ENCODE peak calls at places on chromosome 10, in four cellular contexts. T, F, R and J are unnamed samples.

GRCh38 chr10:131850490-131850880 is 50.3 kb upstream of the PPP2R2D start:
- DNase-seq in R (no peak), T (no peak), F (no peak), J (no peak)

GRCh38 chr10:60848126-60848525 is 69.8 kb downstream of the CDK1 start:
- DNase-seq in F (peak), T (no peak), R (no peak), J (no peak)

GRCh38 chr10:8238989-8239388 is 184.5 kb downstream of the GATA3 start:
- DNase-seq in R (peak), F (no peak), T (no peak), J (no peak)

GRCh38 chr10:132445516-132446194 is 48.7 kb downstream of the PWWP2B start:
- DNase-seq in F (no peak), T (no peak), R (no peak), J (no peak)

GRCh38 chr10:130301026-130301892 is 165.1 kb downstream of the GLRX3 start:
- DNase-seq in T (no peak), R (peak), F (no peak), J (peak)

GRCh38 chr10:48194830-48195229 is 79.7 kb downstream of the FRMPD2 start:
- DNase-seq in T (no peak), F (peak), R (no peak), J (no peak)

GRCh38 chr10:35425596-35425995 is 89.3 kb downstream of the CCNY start:
- DNase-seq in R (no peak), F (no peak), T (no peak), J (no peak)

GRCh38 chr10:131972474-131973071 is 9.2 kb downstream of the BNIP3 start:
- DNase-seq in R (peak), F (no peak), T (peak), J (no peak)

GRCh38 chr10:115850666-115851065 is 422.3 kb downstream of the GFRA1 start:
- DNase-seq in T (no peak), R (no peak), F (no peak), J (no peak)

GRCh38 chr10:22453948-22454347 is 108.7 kb downstream of the SPAG6 start:
- DNase-seq in F (no peak), R (no peak), T (no peak), J (no peak)

GRCh38 chr10:124318811-124319210 is 99.9 kb downstream of the OAT start:
- DNase-seq in T (peak), R (no peak), F (no peak), J (no peak)

GRCh38 chr10:70695241-70696030 is 23.1 kb downstream of the ADAMTS14 start:
- DNase-seq in T (no peak), F (no peak), R (no peak), J (no peak)

GRCh38 chr10:103983367-103983911 is 16.5 kb downstream of the SLK start:
- DNase-seq in R (peak), T (no peak), F (no peak), J (no peak)

GRCh38 chr10:130430291-130430690 is 294.1 kb downstream of the GLRX3 start:
- DNase-seq in T (no peak), F (no peak), R (no peak), J (no peak)

GRCh38 chr10:69731184-69731583 is 70.5 kb upstream of the COL13A1 start:
- DNase-seq in T (peak), F (peak), R (no peak), J (no peak)

GRCh38 chr10:110918633-110919348 is at the start of gene BBIP1:
- DNase-seq in T (no peak), F (peak), R (peak), J (no peak)

GRCh38 chr10:34985823-34986222 is 104.3 kb downstream of the CUL2 start:
- DNase-seq in F (no peak), R (no peak), T (no peak), J (no peak)

GRCh38 chr10:89283988-89284475 is 17.8 kb upstream of the IFIT2 start:
- DNase-seq in R (no peak), F (peak), T (peak), J (no peak)

GRCh38 chr10:5194431-5194830 is 2.2 kb upstream of the AKR1C4 start:
- DNase-seq in F (no peak), R (no peak), T (no peak), J (no peak)

GRCh38 chr10:71975087-71975890 is 11.1 kb downstream of the CHST3 start:
- DNase-seq in R (no peak), F (no peak), T (peak), J (no peak)

GRCh38 chr10:107971973-107972372 is 807.5 kb upstream of the SORCS1 start:
- DNase-seq in T (no peak), F (peak), R (no peak), J (no peak)

GRCh38 chr10:86979977-86980448 is 11.7 kb downstream of the ADIRF start:
- DNase-seq in T (no peak), R (no peak), F (peak), J (no peak)

GRCh38 chr10:96395931-96396877 is 37.4 kb upstream of the OPALIN start:
- DNase-seq in T (peak), R (peak), F (peak), J (peak)

GRCh38 chr10:114002422-114002821 is 41.2 kb upstream of the ADRB1 start:
- DNase-seq in F (no peak), R (peak), T (no peak), J (no peak)

GRCh38 chr10:89521368-89521767 is 14.0 kb downstream of the SLC16A12 start:
- DNase-seq in T (no peak), F (no peak), R (no peak), J (no peak)

GRCh38 chr10:79400567-79401004 is 44.8 kb downstream of the ZCCHC24 start:
- DNase-seq in R (peak), T (no peak), F (peak), J (peak)

GRCh38 chr10:104342941-104343411 is 4.7 kb upstream of the ITPRIP start:
- DNase-seq in T (no peak), F (no peak), R (no peak), J (no peak)

GRCh38 chr10:119734396-119735332 is 8.8 kb downstream of the INPP5F start:
- DNase-seq in F (no peak), T (no peak), R (no peak), J (no peak)

GRCh38 chr10:43292745-43293676 is 26.1 kb upstream of the RASGEF1A start:
- DNase-seq in T (peak), R (peak), F (peak), J (peak)